ENCODE peak calls at places on chromosomes 5 and 9, in nine cellular contexts. U, W, L, Q, N, F, A, T and O are unnamed samples. For H3K27me3, the result is how much of the 10 kb centered on the place peaks cover.

GRCh38 chr5:5886353-5886752 is 463.9 kb downstream of the ICE1 start:
- DNase-seq in Q (no peak), W (no peak), T (no peak), L (no peak), F (no peak), N (no peak), A (no peak), U (no peak), O (peak)

GRCh38 chr5:97042981-97043380 is 99.4 kb downstream of the LIX1 start:
- DNase-seq in T (no peak), A (no peak), F (no peak), Q (no peak), U (no peak), N (no peak), L (no peak), W (no peak), O (no peak)

GRCh38 chr5:34410411-34411139 is 245.6 kb upstream of the RAI14 start:
- DNase-seq in T (no peak), N (no peak), W (peak), Q (no peak), A (no peak), F (no peak), L (peak), U (no peak), O (no peak)

GRCh38 chr5:180601591-180602480 is 10.5 kb upstream of the SCGB3A1 start:
- DNase-seq in T (no peak), N (peak), U (peak), F (no peak), A (no peak), Q (peak), W (no peak), L (peak), O (peak)

GRCh38 chr5:146516151-146516475 is at the start of gene GPR151:
- DNase-seq in U (no peak), W (peak), T (no peak), Q (no peak), F (no peak), L (no peak), A (no peak), N (no peak), O (no peak)

GRCh38 chr5:140573683-140574082 is 9.1 kb downstream of the SLC35A4 start:
- DNase-seq in U (peak), N (no peak), F (no peak), L (no peak), Q (no peak), W (no peak), T (no peak), A (no peak), O (no peak)

GRCh38 chr9:76741524-76741923 is 22.7 kb upstream of the PCA3 start:
- DNase-seq in Q (no peak), W (no peak), A (no peak), N (no peak), F (no peak), L (no peak), T (no peak), U (no peak), O (no peak)

GRCh38 chr5:32713396-32714381 is 2.6 kb downstream of the NPR3 start:
- DNase-seq in Q (peak), N (peak), L (peak), W (peak), F (peak), U (peak), T (no peak), A (no peak), O (peak)

GRCh38 chr9:10633785-10634184 is 21.0 kb upstream of the PTPRD start:
- DNase-seq in Q (no peak), F (no peak), T (no peak), W (no peak), A (no peak), U (no peak), L (no peak), N (no peak), O (no peak)

GRCh38 chr5:102296229-102296817 is at the start of gene SLCO4C1:
- DNase-seq in N (peak), F (peak), L (peak), T (peak), Q (peak), U (peak), W (peak), A (no peak), O (peak)

GRCh38 chr5:132425009-132425937 is 55.8 kb downstream of the SLC22A5 start:
- DNase-seq in N (no peak), L (no peak), F (no peak), T (no peak), Q (no peak), U (peak), W (peak), A (no peak), O (no peak)

GRCh38 chr5:14239951-14240350 is 96.8 kb downstream of the TRIO start:
- DNase-seq in W (no peak), A (no peak), L (no peak), N (no peak), T (no peak), Q (no peak), U (no peak), F (no peak), O (no peak)

GRCh38 chr5:91359957-91360609 is 23.0 kb downstream of the ARRDC3 start:
- DNase-seq in A (peak), L (no peak), W (peak), N (no peak), U (no peak), F (no peak), T (no peak), Q (no peak), O (no peak)

GRCh38 chr5:131854134-131854533 is 57.3 kb upstream of the FNIP1 start:
- DNase-seq in W (peak), N (no peak), Q (no peak), U (no peak), T (no peak), A (no peak), L (no peak), F (no peak), O (no peak)

GRCh38 chr5:17190242-17190778 is 27.1 kb upstream of the BASP1 start:
- DNase-seq in F (peak), A (no peak), L (no peak), N (peak), W (peak), T (no peak), U (peak), Q (peak), O (no peak)

GRCh38 chr5:58044166-58044565 is 415.7 kb downstream of the PLK2 start:
- DNase-seq in U (no peak), Q (no peak), A (no peak), N (no peak), L (no peak), T (no peak), W (no peak), F (no peak), O (no peak)

GRCh38 chr9:83596899-83597504 is 25.9 kb upstream of the IDNK start:
- DNase-seq in T (peak), N (peak), L (peak), F (peak), U (no peak), W (peak), Q (peak), A (peak), O (no peak)

GRCh38 chr5:60842859-60843692 is 993 bp downstream of the ELOVL7 start:
- DNase-seq in W (no peak), L (peak), Q (peak), U (no peak), A (no peak), N (no peak), T (peak), F (peak), O (no peak)

GRCh38 chr5:9112520-9113291 is 433.2 kb downstream of the SEMA5A start:
- DNase-seq in N (no peak), L (no peak), A (no peak), T (no peak), W (no peak), U (no peak), F (no peak), Q (no peak), O (peak)

GRCh38 chr5:149706158-149706557 is 24.0 kb upstream of the PPARGC1B start:
- DNase-seq in A (no peak), N (no peak), U (no peak), Q (no peak), F (no peak), W (no peak), L (no peak), T (no peak), O (no peak)

GRCh38 chr9:34986541-34987047 is 3.0 kb upstream of the DNAJB5 start:
- DNase-seq in A (no peak), L (peak), W (peak), Q (peak), N (no peak), U (no peak), F (peak), T (no peak), O (no peak)

GRCh38 chr9:133523096-133523495 is 1.7 kb downstream of the MYMK start:
- DNase-seq in U (no peak), Q (no peak), N (no peak), F (no peak), T (peak), L (no peak), A (no peak), W (no peak), O (no peak)

GRCh38 chr5:1093361-1093760 is 18.5 kb downstream of the SLC12A7 start:
- DNase-seq in N (no peak), Q (no peak), W (no peak), U (no peak), A (no peak), F (no peak), T (no peak), L (no peak), O (no peak)

GRCh38 chr9:114988962-114989599 is 58.7 kb upstream of the TNFSF8 start:
- DNase-seq in W (peak), A (no peak), N (no peak), T (no peak), L (no peak), U (no peak), Q (no peak), F (no peak), O (no peak)

GRCh38 chr9:124320062-124320973 is 62.6 kb downstream of the NEK6 start:
- DNase-seq in F (peak), W (peak), T (peak), L (peak), Q (peak), A (peak), N (peak), U (peak), O (peak)

GRCh38 chr5:168654225-168654624 is 75.1 kb upstream of the PANK3 start:
- DNase-seq in T (no peak), L (no peak), W (peak), Q (peak), U (no peak), N (peak), A (peak), F (no peak), O (peak)

DNA sequence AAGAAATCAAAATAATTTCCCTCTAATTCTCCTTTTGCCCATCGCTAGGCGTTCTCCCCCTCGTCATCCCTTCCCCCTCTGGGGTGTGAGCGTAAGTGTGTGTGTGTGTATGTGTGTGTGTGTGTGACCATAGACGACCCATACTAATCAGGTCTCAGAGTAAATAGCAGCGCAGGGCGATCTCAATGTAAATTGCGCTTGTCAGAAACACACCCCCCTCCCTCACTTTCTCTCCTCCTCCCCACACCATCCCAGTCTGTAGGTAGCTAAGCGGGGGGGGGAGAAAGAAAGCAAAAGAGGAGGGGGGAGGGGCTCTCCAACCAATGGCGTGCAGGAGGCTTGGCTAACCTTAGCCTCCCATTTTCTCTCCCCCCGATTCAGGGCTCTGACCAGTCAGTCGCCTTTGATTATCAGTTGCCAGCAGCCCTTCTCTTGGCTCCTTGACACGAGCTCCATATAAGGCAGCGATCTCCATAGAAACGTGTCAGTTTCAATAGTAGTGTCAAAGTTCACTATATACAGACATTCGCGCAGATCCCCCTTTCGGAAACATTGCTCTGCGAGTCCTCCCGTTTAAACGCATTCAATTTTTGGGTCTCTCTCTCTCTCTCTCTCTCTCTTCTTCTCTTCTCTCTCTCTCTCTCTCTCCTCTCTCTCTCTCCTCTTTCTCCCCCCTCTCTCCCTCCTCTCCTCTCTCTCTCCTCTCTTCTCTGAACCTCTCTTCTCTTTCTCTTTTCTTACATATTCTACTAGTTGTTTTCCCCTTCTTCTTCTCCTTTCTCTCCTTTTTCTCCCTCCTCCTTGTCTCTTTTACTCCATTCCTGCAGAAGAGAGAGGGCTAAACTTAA is at the start of gene NR2F1:
- DNase-seq in L (peak), Q (peak), F (peak), A (peak), W (peak), U (peak), T (peak), N (peak), O (no peak)
- H3K27me3 ChIP-seq in L (half or more), Q (under half), F (under half), A (under half), W (half or more), U (half or more), T (under half), N (under half), O (under half)

GRCh38 chr5:80068775-80069174 is 33.6 kb downstream of the THBS4 start:
- DNase-seq in L (no peak), N (no peak), F (no peak), A (no peak), W (no peak), T (no peak), U (no peak), Q (no peak), O (peak)
- H3K27me3 ChIP-seq in L (under half), N (under half), F (under half), A (under half), W (under half), T (under half), U (under half), Q (under half), O (under half)

DNA sequence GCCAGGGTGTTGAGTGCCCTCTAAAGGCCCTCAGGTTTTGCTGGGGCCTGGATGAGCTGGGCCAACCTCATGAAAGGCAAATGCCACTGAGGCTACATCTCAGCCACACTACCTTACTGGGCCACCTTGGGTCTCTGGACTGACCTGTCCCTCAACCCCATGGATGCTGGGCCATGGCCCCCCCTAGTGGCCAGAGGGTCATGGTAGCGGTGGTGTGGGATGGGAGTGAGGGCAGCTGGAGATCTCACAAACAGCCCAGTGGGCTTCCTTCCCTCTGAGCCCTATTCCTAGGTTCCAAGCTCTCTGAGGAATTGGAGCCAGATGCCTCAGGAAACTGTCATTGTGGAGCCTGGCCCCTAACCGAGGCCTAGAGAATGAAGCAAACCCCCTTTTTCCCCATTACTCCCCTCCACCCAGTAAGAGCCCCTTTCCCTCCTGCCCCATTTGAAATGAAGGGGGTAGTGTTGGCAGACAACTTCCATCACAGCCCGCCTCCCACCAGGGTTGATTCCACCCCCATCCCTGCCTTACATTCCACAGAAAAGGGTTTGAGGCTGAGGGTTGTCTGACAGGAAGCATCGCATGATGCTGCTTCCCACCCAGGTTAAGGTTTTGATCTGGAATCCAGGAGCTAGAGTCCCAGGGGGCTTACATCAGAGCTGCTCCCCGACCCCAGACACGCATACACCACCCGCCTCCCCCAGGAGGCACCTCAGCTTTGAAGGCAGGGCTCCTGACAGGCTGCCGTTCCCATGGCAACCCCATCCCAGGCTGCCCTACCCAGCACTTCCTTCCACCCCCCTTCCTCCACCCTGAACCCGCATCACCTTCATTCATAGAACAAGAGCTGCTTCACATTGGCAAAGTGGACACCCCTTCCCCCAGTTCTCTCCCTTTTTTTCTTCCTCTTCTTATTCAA is 63.9 kb downstream of the PCDH1 start:
- DNase-seq in W (peak), A (peak), L (peak), U (no peak), N (peak), Q (peak), T (peak), F (peak), O (no peak)
- H3K27me3 ChIP-seq in W (under half), A (under half), L (under half), U (half or more), N (under half), Q (under half), T (under half), F (under half), O (under half)

DNA sequence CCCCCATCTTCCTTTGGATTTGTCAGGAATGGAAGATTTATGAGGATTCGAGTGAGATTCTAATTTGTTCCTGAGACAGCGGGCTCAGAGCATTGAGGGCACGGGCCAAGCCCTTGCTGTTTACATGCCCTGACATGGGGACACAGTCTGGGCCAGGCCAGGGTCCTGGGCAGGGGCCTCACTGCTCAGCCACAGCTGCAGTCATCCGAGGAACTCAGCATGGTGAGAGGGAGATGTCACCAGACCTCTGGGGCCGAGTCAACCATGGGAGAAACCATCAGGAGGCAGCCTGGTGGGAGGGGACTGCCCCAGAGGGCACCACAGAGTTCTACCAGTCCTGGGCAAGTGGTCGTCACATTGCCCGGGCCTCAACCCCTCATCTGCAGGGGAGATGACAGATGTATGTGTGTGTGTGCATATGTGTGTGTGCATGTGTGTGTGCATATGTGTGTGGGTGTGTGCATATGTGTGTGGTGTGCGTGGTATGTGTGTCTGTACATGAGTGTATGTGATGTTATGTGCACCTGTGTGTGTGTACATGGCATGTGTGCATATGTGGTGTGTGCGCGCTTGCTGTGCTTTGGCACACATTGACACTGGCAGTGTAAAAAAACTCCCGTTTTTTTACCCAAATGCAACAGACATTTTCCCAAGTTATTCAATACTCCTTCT is 42.4 kb upstream of the TMEM250 start:
- DNase-seq in Q (no peak), N (no peak), L (no peak), A (no peak), T (no peak), F (no peak), U (no peak), W (no peak), O (no peak)
- H3K27me3 ChIP-seq in Q (under half), N (under half), L (under half), A (under half), T (under half), F (under half), U (under half), W (under half), O (under half)

GRCh38 chr5:154477382-154478223 is 424 bp downstream of the HAND1 start:
- DNase-seq in N (no peak), Q (no peak), W (no peak), L (peak), A (no peak), U (no peak), T (no peak), F (peak), O (no peak)

GRCh38 chr5:154474957-154475334 is 3.1 kb downstream of the HAND1 start:
- DNase-seq in L (no peak), Q (no peak), W (no peak), F (no peak), N (no peak), T (no peak), A (no peak), U (no peak), O (no peak)

GRCh38 chr5:154476343-154477213 is 1.4 kb downstream of the HAND1 start:
- DNase-seq in Q (no peak), U (no peak), T (no peak), N (no peak), A (no peak), F (no peak), L (peak), W (no peak), O (no peak)

GRCh38 chr5:154474267-154474956 is 3.6 kb downstream of the HAND1 start:
- DNase-seq in U (no peak), A (no peak), F (no peak), Q (no peak), L (no peak), T (no peak), W (no peak), N (no peak), O (no peak)

DNA sequence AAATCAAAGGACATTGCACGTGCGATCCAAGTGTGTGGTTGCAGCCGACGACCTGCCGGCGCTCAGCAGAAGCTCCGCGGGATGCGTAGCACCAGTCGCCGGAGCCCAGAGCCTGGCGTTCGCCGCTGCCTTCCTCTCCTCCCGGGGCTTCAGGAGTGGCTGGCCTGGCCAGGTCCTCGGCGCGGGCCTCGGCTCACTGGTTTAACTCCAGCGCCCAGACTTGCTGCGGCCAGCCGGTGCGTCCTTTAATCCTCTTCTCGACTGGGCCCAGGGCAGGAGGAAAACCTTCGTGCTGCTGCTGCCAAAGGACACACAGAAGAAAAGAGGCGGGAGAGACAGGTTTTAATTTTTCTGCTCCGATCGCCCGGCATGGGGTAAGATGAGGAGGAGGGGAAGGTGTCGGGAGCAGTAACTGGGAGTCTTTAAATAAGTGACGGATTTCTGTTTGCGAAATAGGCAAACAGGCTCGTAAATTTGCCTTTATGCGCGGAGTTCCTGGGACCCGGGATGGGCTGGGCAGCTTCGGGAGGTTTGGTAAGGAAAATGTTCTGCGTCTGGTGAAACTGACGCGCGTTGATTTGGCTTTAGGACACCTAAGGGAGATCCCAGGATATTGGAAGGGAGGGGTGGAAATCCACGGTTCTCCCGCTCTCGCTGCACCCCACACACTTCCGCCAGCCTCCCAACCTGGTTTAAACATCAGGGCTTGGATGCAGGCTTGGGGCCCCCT is 2.2 kb downstream of the HAND1 start:
- DNase-seq in Q (no peak), T (no peak), F (no peak), L (peak), A (no peak), W (no peak), N (no peak), U (peak), O (no peak)
- H3K27me3 ChIP-seq in Q (half or more), T (half or more), F (half or more), L (half or more), A (under half), W (half or more), N (under half), U (half or more), O (half or more)